ENCODE peak calls at places on chromosomes 6 and 20, in eight cellular contexts. N, X, W, O, P, T, Z and A are unnamed samples.

GRCh38 chr6:137873273-137873762 is 6.3 kb downstream of the TNFAIP3 start:
- DNase-seq in N (no peak), Z (peak), X (peak), W (peak), T (peak), O (peak), P (no peak), A (peak)

GRCh38 chr20:7637184-7637583 is 303.1 kb downstream of the HAO1 start:
- DNase-seq in T (no peak), N (no peak), P (no peak), Z (no peak), O (no peak), W (no peak), X (no peak), A (no peak)

GRCh38 chr20:47468290-47469050 is 33.2 kb upstream of the NCOA3 start:
- DNase-seq in X (no peak), W (peak), P (no peak), T (peak), O (no peak), N (no peak), Z (no peak), A (peak)

GRCh38 chr20:62780204-62780603 is 16.1 kb upstream of the MRGBP start:
- DNase-seq in T (no peak), Z (no peak), X (no peak), N (no peak), O (no peak), P (peak), W (no peak), A (no peak)

GRCh38 chr20:52800734-52801627 is 171.2 kb upstream of the TSHZ2 start:
- DNase-seq in T (no peak), X (no peak), Z (no peak), O (no peak), N (no peak), W (no peak), P (no peak), A (no peak)

GRCh38 chr20:24742989-24743388 is 206.1 kb upstream of the CST7 start:
- DNase-seq in Z (no peak), P (no peak), N (no peak), O (no peak), T (no peak), X (no peak), W (no peak), A (no peak)

GRCh38 chr20:33945391-33946079 is 48.2 kb upstream of the RALY start:
- DNase-seq in N (no peak), O (no peak), Z (no peak), T (no peak), X (peak), P (no peak), W (no peak), A (no peak)

GRCh38 chr6:94269256-94269655 is 849.9 kb upstream of the EPHA7 start:
- DNase-seq in O (no peak), Z (no peak), P (no peak), N (no peak), W (no peak), X (no peak), T (no peak), A (no peak)

GRCh38 chr6:170224694-170225660 is 65.9 kb downstream of the DLL1 start:
- DNase-seq in Z (no peak), O (no peak), X (no peak), T (no peak), N (no peak), W (no peak), P (peak), A (no peak)

GRCh38 chr6:163490826-163491577 is 76.5 kb downstream of the QKI start:
- DNase-seq in N (no peak), Z (no peak), O (no peak), X (peak), P (no peak), W (no peak), T (no peak), A (peak)

GRCh38 chr20:36629719-36630340 is 16.2 kb downstream of the SLA2 start:
- DNase-seq in P (no peak), T (peak), N (no peak), X (no peak), W (peak), O (no peak), Z (no peak), A (peak)

GRCh38 chr6:43180058-43180457 is 1.9 kb upstream of the CUL9 start:
- DNase-seq in T (no peak), O (no peak), N (no peak), W (no peak), X (no peak), Z (no peak), P (no peak), A (no peak)

GRCh38 chr6:118356054-118356453 is 192.0 kb upstream of the PLN start:
- DNase-seq in P (no peak), X (no peak), W (no peak), Z (no peak), O (no peak), N (no peak), T (no peak), A (no peak)

GRCh38 chr6:75815756-75816155 is 66.7 kb downstream of the MYO6 start:
- DNase-seq in N (no peak), X (no peak), T (no peak), Z (no peak), P (no peak), O (no peak), W (no peak), A (no peak)

GRCh38 chr6:169545956-169546355 is 155.9 kb downstream of the WDR27 start:
- DNase-seq in T (no peak), N (no peak), O (no peak), P (no peak), Z (no peak), X (no peak), W (no peak), A (no peak)

GRCh38 chr20:34768105-34768504 is 57.3 kb downstream of the NCOA6 start:
- DNase-seq in P (no peak), W (no peak), X (no peak), N (no peak), Z (no peak), T (no peak), O (no peak), A (no peak)

GRCh38 chr20:39756828-39757227 is 794.7 kb downstream of the DHX35 start:
- DNase-seq in P (no peak), X (no peak), O (no peak), N (no peak), T (no peak), W (no peak), Z (no peak), A (no peak)

GRCh38 chr6:169959129-169960002 is 207.9 kb downstream of the ERMARD start:
- DNase-seq in O (peak), X (no peak), W (no peak), T (peak), P (no peak), Z (no peak), N (no peak), A (peak)

GRCh38 chr6:150079604-150080003 is 10.7 kb upstream of the ULBP3 start:
- DNase-seq in Z (no peak), W (peak), X (no peak), O (no peak), P (no peak), T (no peak), N (no peak), A (no peak)

GRCh38 chr20:62829231-62830230 is 12.7 kb downstream of the COL9A3 start:
- DNase-seq in W (no peak), X (no peak), P (no peak), O (no peak), N (no peak), T (no peak), Z (no peak), A (no peak)

GRCh38 chr20:47551841-47552240 is 50.2 kb downstream of the NCOA3 start:
- DNase-seq in X (no peak), Z (no peak), T (no peak), W (no peak), O (no peak), N (no peak), P (no peak), A (no peak)

GRCh38 chr6:100883347-100883746 is 2.2 kb upstream of the ASCC3 start:
- DNase-seq in X (no peak), N (no peak), W (no peak), T (no peak), O (no peak), P (no peak), Z (no peak), A (no peak)

GRCh38 chr6:157688960-157689599 is 134.0 kb upstream of the SNX9 start:
- DNase-seq in T (no peak), N (no peak), X (no peak), P (no peak), Z (no peak), W (no peak), O (no peak), A (peak)

GRCh38 chr6:7819641-7820040 is 90.9 kb downstream of the TXNDC5 start:
- DNase-seq in X (no peak), Z (no peak), T (no peak), N (no peak), W (no peak), P (no peak), O (no peak), A (no peak)

GRCh38 chr20:18527836-18528235 is 20.1 kb downstream of the SEC23B start:
- DNase-seq in W (no peak), T (no peak), O (no peak), X (no peak), P (no peak), Z (no peak), N (no peak), A (no peak)

GRCh38 chr6:34665019-34665418 is 31.5 kb downstream of the ILRUN start:
- DNase-seq in T (no peak), P (no peak), X (no peak), N (no peak), W (no peak), O (no peak), Z (no peak), A (no peak)

GRCh38 chr6:125149256-125150144 is 4.1 kb upstream of the TPD52L1 start:
- DNase-seq in W (no peak), T (no peak), O (no peak), N (no peak), Z (no peak), P (no peak), X (no peak), A (no peak)